ENCODE peak calls at places on chromosomes 13 and 19, in six cellular contexts. F is GM23248, P is body of pancreas, V is IMR-90, B is mucosa of descending colon, U is breast epithelium. G is an unnamed sample.

GRCh38 chr19:32358311-32358710 is 12.9 kb downstream of the ZNF507 start:
- DNase-seq in F (no peak), P (no peak), V (no peak), B (no peak), U (no peak), G (no peak)

GRCh38 chr13:80141114-80141849 is 199.6 kb downstream of the SPRY2 start:
- DNase-seq in F (peak; percentile 75), P (peak; percentile 32), V (peak; percentile 78), B (no peak), U (no peak), G (peak; percentile 82)

GRCh38 chr19:39270091-39270871 is 2.1 kb downstream of the IFNL2 start:
- DNase-seq in F (peak; percentile 31), P (no peak), V (peak; percentile 40), B (no peak), U (no peak), G (peak; percentile 51)

GRCh38 chr13:99311137-99311536 is 3.9 kb upstream of the GPR183 start:
- DNase-seq in F (peak; percentile 61), P (no peak), V (peak; percentile 49), B (no peak), U (no peak), G (no peak)

GRCh38 chr19:37989855-37990254 is 82.8 kb downstream of the SIPA1L3 start:
- DNase-seq in F (no peak), P (no peak), V (no peak), B (no peak), U (no peak), G (no peak)

GRCh38 chr13:73717632-73718031 is 416.6 kb downstream of the KLF12 start:
- DNase-seq in F (peak; percentile 7), P (no peak), V (peak; percentile 69), B (no peak), U (no peak), G (no peak)

GRCh38 chr19:17411801-17412200 is 6.4 kb upstream of the BST2 start:
- DNase-seq in F (no peak), P (no peak), V (no peak), B (no peak), U (no peak), G (peak; percentile 10)

GRCh38 chr19:4581381-4582111 is 22.1 kb upstream of the SEMA6B start:
- DNase-seq in F (no peak), P (no peak), V (no peak), B (no peak), U (no peak), G (peak; percentile 94)

GRCh38 chr13:52399708-52400107 is 6.3 kb downstream of the THSD1 start:
- DNase-seq in F (peak; percentile 19), P (no peak), V (peak; percentile 41), B (no peak), U (no peak), G (no peak)

GRCh38 chr13:22369090-22369489 is 698.2 kb downstream of the FGF9 start:
- DNase-seq in F (no peak), P (no peak), V (no peak), B (no peak), U (no peak), G (no peak)

GRCh38 chr19:38599722-38600121 is 18.0 kb downstream of the MAP4K1 start:
- DNase-seq in F (no peak), P (no peak), V (no peak), B (no peak), U (no peak), G (peak; percentile 22)

GRCh38 chr13:73715114-73715909 is 418.9 kb downstream of the KLF12 start:
- DNase-seq in F (no peak), P (no peak), V (no peak), B (no peak), U (no peak), G (no peak)

GRCh38 chr19:15721208-15721607 is 6.6 kb upstream of the OR10H2 start:
- DNase-seq in F (no peak), P (no peak), V (no peak), B (no peak), U (no peak), G (no peak)

GRCh38 chr19:15717781-15718180 is 10.0 kb upstream of the OR10H2 start:
- DNase-seq in F (no peak), P (no peak), V (no peak), B (no peak), U (no peak), G (no peak)

GRCh38 chr19:15727724-15728123 is at the start of gene OR10H2:
- DNase-seq in F (no peak), P (no peak), V (no peak), B (no peak), U (no peak), G (no peak)

DNA sequence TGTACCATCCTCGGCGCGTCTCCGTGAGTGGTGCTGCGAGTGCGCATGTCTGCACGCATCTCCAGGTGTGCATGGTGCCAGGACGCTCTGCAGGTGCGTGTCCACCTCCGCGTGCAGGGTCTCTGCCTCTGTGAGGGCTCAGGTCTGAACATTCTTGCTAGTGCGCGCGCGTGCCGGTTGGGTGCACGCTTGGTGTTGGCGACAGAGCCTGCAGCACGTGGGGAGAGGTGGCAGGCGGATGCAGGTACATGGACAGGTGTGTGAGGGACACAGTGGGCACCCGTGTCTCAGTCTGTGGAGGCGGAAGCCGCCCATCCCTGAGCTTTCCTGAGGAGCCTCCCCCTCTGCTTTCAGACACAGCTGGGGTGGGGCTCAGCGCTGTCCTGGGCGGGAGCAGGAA is 4.9 kb upstream of the OR10H2 start:
- DNase-seq in F (no peak), P (no peak), V (no peak), B (no peak), U (no peak), G (no peak)
- H3K9me3 ChIP-seq in F (no peaks in the 10 kb centered on the region), P (no peaks in the 10 kb centered on the region), V (peaks cover 17% of the 10 kb centered on the region), B (no peaks in the 10 kb centered on the region), U (peaks cover 4% of the 10 kb centered on the region), G (no peaks in the 10 kb centered on the region)

DNA sequence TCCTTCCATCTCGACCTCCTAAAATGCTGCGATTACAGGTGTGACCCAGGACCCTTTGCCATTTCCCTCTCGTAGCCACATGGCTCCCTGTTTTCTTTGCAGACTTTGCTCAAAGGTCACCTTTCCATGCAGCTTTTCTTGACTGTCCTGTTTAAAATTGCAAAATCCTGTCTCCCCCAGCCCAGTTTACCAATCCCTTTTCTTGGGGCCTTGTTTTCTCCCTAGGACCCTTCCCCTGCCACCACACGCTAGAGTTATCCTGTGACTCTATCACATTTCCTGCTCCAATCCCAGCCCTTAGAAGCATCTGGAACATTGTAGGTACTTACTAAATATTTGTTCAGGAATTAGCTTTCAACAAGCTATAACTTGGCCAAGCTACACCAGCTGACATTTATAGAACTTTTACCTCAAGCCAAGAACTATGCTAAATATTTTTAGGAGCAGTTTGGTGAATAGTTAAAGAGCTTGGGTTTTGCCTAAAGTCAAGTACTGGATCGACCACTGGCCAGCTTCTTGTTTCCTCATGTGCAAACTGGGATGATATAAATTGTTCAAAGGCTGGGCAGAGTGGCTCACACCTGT is 9.1 kb upstream of the SERTAD3 start:
- DNase-seq in F (no peak), P (no peak), V (no peak), B (no peak), U (no peak), G (peak; percentile 0)
- H3K9me3 ChIP-seq in F (no peaks in the 10 kb centered on the region), P (no peaks in the 10 kb centered on the region), V (no peaks in the 10 kb centered on the region), B (no peaks in the 10 kb centered on the region), U (no peaks in the 10 kb centered on the region), G (no peaks in the 10 kb centered on the region)

GRCh38 chr13:40667622-40667978 is 1.2 kb upstream of the FOXO1 start:
- DNase-seq in F (no peak), P (no peak), V (no peak), B (peak; percentile 50), U (no peak), G (no peak)

GRCh38 chr13:40668335-40668734 is 1.9 kb upstream of the FOXO1 start:
- DNase-seq in F (peak; percentile 57), P (no peak), V (no peak), B (peak; percentile 55), U (no peak), G (peak; percentile 86)

GRCh38 chr13:40672310-40673060 is 6.0 kb upstream of the FOXO1 start:
- DNase-seq in F (peak; percentile 69), P (peak; percentile 28), V (peak; percentile 70), B (no peak), U (no peak), G (no peak)

GRCh38 chr13:40673061-40673397 is 6.6 kb upstream of the FOXO1 start:
- DNase-seq in F (no peak), P (no peak), V (no peak), B (no peak), U (no peak), G (no peak)

GRCh38 chr13:40670307-40670706 is 3.9 kb upstream of the FOXO1 start:
- DNase-seq in F (no peak), P (no peak), V (no peak), B (no peak), U (no peak), G (no peak)
- H3K9me3 ChIP-seq in F (no peaks in the 10 kb centered on the region), P (no peaks in the 10 kb centered on the region), V (no peaks in the 10 kb centered on the region), B (no peaks in the 10 kb centered on the region), U (no peaks in the 10 kb centered on the region), G (no peaks in the 10 kb centered on the region)

GRCh38 chr19:51921949-51922348 is 5.3 kb upstream of the ZNF613 start:
- DNase-seq in F (no peak), P (no peak), V (no peak), B (no peak), U (no peak), G (no peak)
- H3K9me3 ChIP-seq in F (no peaks in the 10 kb centered on the region), P (no peaks in the 10 kb centered on the region), V (peaks cover 43% of the 10 kb centered on the region), B (peaks cover 83% of the 10 kb centered on the region), U (peaks cover 75% of the 10 kb centered on the region), G (peaks cover 19% of the 10 kb centered on the region)

DNA sequence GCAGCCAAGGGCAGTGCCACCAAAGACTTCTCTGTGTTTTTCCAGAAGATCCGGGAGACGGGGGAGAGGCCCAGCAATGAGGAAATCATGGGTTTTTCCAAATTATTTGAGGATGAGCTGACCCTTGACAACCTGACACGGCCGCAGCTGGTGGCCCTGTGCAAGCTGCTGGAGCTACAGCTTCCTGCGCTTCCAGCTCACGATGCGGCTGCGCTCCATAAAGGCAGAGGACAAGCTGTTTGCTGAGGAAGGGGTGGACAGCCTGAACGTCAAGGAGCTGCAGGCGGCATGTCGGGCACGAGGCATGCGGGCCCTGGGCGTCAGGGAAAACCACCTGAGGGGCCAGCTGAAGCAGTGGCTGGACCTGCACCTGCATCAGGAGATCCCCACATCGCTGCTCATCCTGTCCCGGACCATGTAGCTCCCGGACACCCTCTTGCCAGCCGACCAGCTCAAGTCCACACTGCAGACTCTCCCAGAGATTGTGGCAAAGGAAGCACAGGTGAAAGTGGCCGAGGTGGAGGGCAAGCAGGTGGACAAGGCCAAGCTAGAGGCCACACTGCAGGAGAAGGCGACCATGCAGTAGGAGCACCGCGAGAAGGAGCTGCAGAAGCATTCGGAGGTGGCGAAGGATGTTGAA is 11.7 kb downstream of the ZSCAN1 start:
- DNase-seq in F (no peak), P (no peak), V (no peak), B (no peak), U (no peak), G (peak; percentile 82)
- H3K9me3 ChIP-seq in F (no peaks in the 10 kb centered on the region), P (no peaks in the 10 kb centered on the region), V (peaks cover 72% of the 10 kb centered on the region), B (peaks cover 97% of the 10 kb centered on the region), U (peaks cover 90% of the 10 kb centered on the region), G (peaks cover 3% of the 10 kb centered on the region)

G was measured in osteoblast.